ENCODE peak calls at places on chromosomes 13 and 19, in nine cellular contexts. C is ureter; X is activated naive CD4-positive, alpha-beta T cell treated with anti-CD3 and anti-CD28 coated beads for 36 hours; M is Caki2; L is HCEC 1CT; K is HT-29; Z is GM04503; J is fibroblast of the conjunctiva; I is DMS53. G is an unnamed sample.

GRCh38 chr13:109427148-109427547 is 359.2 kb downstream of the IRS2 start:
- DNase-seq in C (no peak), X (no peak), M (no peak), L (peak; percentile 14), K (no peak), Z (no peak), J (no peak), I (no peak), G (no peak)

GRCh38 chr13:89846890-89847585 is 1500.4 kb upstream of the MIR17HG start:
- DNase-seq in C (no peak), X (no peak), M (no peak), L (peak; percentile 34), K (no peak), Z (no peak), J (no peak), I (no peak), G (no peak)

GRCh38 chr19:34309368-34310138 is 55.2 kb downstream of the GARRE1 start:
- DNase-seq in C (no peak), X (no peak), M (no peak), L (no peak), K (no peak), Z (no peak), J (no peak), I (no peak), G (no peak)

GRCh38 chr19:49064768-49065611 is at the start of gene NTF4:
- DNase-seq in C (no peak), X (no peak), M (peak; percentile 44), L (no peak), K (peak; percentile 32), Z (no peak), J (no peak), I (peak; percentile 66), G (no peak)

GRCh38 chr13:98650376-98651107 is 73.6 kb upstream of the STK24 start:
- DNase-seq in C (peak; percentile 72), X (no peak), M (no peak), L (no peak), K (peak; percentile 100), Z (no peak), J (no peak), I (peak; percentile 13), G (peak; percentile 42)

GRCh38 chr13:112545866-112546265 is 42.1 kb downstream of the TUBGCP3 start:
- DNase-seq in C (no peak), X (no peak), M (no peak), L (peak; percentile 82), K (no peak), Z (peak; percentile 48), J (peak; percentile 35), I (no peak), G (no peak)

GRCh38 chr13:44045179-44045562 is 165.5 kb downstream of the LACC1 start:
- DNase-seq in C (no peak), X (no peak), M (no peak), L (no peak), K (no peak), Z (no peak), J (no peak), I (peak; percentile 33), G (no peak)

GRCh38 chr19:35400773-35401100 is 29.9 kb downstream of the GPR42 start:
- DNase-seq in C (no peak), X (no peak), M (no peak), L (no peak), K (no peak), Z (no peak), J (no peak), I (no peak), G (no peak)

GRCh38 chr19:17475541-17476115 is 5.3 kb downstream of the SLC27A1 start:
- DNase-seq in C (no peak), X (no peak), M (no peak), L (peak; percentile 15), K (peak; percentile 29), Z (peak; percentile 53), J (no peak), I (no peak), G (no peak)

GRCh38 chr13:36074659-36075058 is 56.5 kb downstream of the DCLK1 start:
- DNase-seq in C (no peak), X (no peak), M (no peak), L (no peak), K (no peak), Z (no peak), J (no peak), I (peak; percentile 61), G (no peak)